ENCODE peak calls at places on chromosomes 13 and 19, in four cellular contexts. G is tibial nerve; E is CD4-positive, alpha-beta T cell; R is dorsolateral prefrontal cortex. N is an unnamed sample.

GRCh38 chr19:43305642-43306041 is 36.3 kb upstream of the PSG9 start:
- DNase-seq in E (no peak), G (no peak), R (no peak), N (no peak)

GRCh38 chr13:105914637-105915036 is 620.8 kb downstream of the EFNB2 start:
- DNase-seq in R (no peak), G (no peak), E (no peak), N (no peak)

GRCh38 chr13:77386880-77387606 is 60.1 kb upstream of the MYCBP2 start:
- DNase-seq in E (no peak), R (no peak), G (peak), N (no peak)

GRCh38 chr19:2923510-2923909 is 21.3 kb downstream of the ZNF77 start:
- DNase-seq in E (no peak), R (no peak), G (no peak), N (no peak)

GRCh38 chr13:46160065-46160464 is 21.9 kb downstream of the LCP1 start:
- DNase-seq in G (no peak), E (no peak), R (no peak), N (no peak)

GRCh38 chr19:35144600-35145436 is 1.8 kb downstream of the FXYD7 start:
- DNase-seq in R (no peak), E (peak), G (no peak), N (peak)

GRCh38 chr19:54905908-54906511 is at the start of gene NCR1:
- DNase-seq in E (no peak), R (no peak), G (no peak), N (no peak)

GRCh38 chr13:99656843-99657506 is 155.7 kb downstream of the TM9SF2 start:
- DNase-seq in E (no peak), R (no peak), G (no peak), N (no peak)

GRCh38 chr19:2949939-2950285 is 5.1 kb upstream of the ZNF77 start:
- DNase-seq in R (no peak), E (no peak), G (peak), N (no peak)

GRCh38 chr19:3723883-3724282 is 15.7 kb downstream of the TJP3 start:
- DNase-seq in G (no peak), E (no peak), R (no peak), N (no peak)

GRCh38 chr13:62113145-62113544 is 697.5 kb upstream of the PCDH20 start:
- DNase-seq in E (no peak), R (no peak), G (no peak), N (no peak)

GRCh38 chr19:47456721-47457478 is 14.8 kb downstream of the SLC8A2 start:
- DNase-seq in R (no peak), G (no peak), E (no peak), N (no peak)

GRCh38 chr19:2546128-2547032 is 70.5 kb downstream of the GADD45B start:
- DNase-seq in E (no peak), G (peak), R (peak), N (peak)

GRCh38 chr13:42445354-42445753 is 128.6 kb upstream of the TNFSF11 start:
- DNase-seq in E (no peak), R (no peak), G (no peak), N (no peak)

GRCh38 chr19:8478605-8479004 is 23.8 kb downstream of the PRAM1 start:
- DNase-seq in R (no peak), G (no peak), E (no peak), N (no peak)

GRCh38 chr13:43783820-43784219 is 3.0 kb downstream of the ENOX1 start:
- DNase-seq in E (no peak), G (no peak), R (no peak), N (no peak)

GRCh38 chr19:57436392-57436791 is 1.3 kb downstream of the ZNF749 start:
- DNase-seq in E (no peak), G (no peak), R (no peak), N (no peak)

GRCh38 chr19:35784401-35785086 is 9.2 kb downstream of the ARHGAP33 start:
- DNase-seq in E (no peak), G (no peak), R (no peak), N (no peak)

GRCh38 chr19:11964496-11964857 is 363 bp upstream of the ZNF763 start:
- DNase-seq in G (no peak), E (no peak), R (no peak), N (no peak)

GRCh38 chr13:27339299-27339698 is 68.7 kb downstream of the RASL11A start:
- DNase-seq in R (no peak), G (peak), E (peak), N (no peak)

GRCh38 chr13:87331178-87331577 is 340.0 kb upstream of the SLITRK5 start:
- DNase-seq in E (no peak), G (no peak), R (no peak), N (no peak)

GRCh38 chr13:64591981-64592380 is 2638.2 kb downstream of the PCDH9 start:
- DNase-seq in R (no peak), G (no peak), E (no peak), N (no peak)

GRCh38 chr19:52140077-52140710 is 456 bp upstream of the ZNF616 start:
- DNase-seq in G (peak), E (no peak), R (no peak), N (no peak)
- H3K27ac ChIP-seq in G (peak), E (peak), R (peak), N (peak)

DNA sequence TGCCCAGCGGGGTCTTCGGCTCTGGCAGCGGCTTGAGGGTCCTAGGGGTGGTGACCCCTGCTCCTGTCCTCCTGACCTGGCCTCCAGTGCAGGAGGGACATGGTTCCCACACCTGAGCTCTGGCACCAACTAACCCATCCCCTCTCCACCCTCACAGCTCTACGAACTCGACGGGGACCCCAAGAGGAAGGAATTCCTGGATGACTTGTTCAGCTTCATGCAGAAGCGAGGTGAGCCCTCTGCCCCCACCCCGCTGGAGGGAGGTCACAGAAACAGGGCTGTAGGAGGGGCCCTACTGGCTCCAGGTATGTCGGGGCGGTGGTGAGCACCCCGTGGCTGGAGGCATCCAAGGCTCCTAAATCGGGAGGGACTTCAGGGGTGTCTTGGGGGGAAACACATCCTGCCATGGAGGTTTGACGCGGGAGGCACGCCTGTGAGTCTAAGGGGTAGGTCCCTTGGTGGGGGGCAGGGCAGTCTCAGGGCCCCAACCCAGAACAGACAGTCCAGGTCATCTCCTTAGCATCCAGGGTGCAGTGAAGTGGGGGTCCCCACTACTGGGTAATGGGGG is 24.1 kb upstream of the WDR18 start:
- DNase-seq in E (no peak), R (no peak), G (no peak), N (no peak)
- H3K27ac ChIP-seq in E (no peak), R (no peak), G (no peak), N (no peak)

GRCh38 chr19:41009700-41010235 is 18.7 kb downstream of the CYP2B6 start:
- DNase-seq in G (no peak), E (no peak), R (no peak), N (no peak)
- H3K27ac ChIP-seq in G (no peak), E (no peak), R (no peak), N (no peak)

GRCh38 chr19:18503971-18504885 is 17.6 kb downstream of the ELL start:
- DNase-seq in G (no peak), E (no peak), R (no peak), N (no peak)
- H3K27ac ChIP-seq in G (peak), E (no peak), R (peak), N (peak)

DNA sequence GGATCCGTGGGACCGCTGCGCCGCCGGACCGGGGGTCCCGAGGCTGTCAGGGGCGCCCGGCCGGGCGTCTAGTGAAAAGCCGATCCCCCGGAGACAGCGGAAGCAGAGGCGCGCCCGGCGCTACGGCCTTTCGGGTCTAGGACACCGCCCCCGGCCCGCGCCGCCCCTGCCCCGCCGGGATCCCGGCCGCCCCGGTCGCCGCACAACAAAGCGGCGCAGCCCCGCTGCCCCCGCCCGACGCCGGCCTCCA is 634 bp downstream of the LATS2 start:
- DNase-seq in R (no peak), G (no peak), E (no peak), N (no peak)
- H3K27ac ChIP-seq in R (peak), G (peak), E (no peak), N (peak)

GRCh38 chr19:16463341-16463990 is 8.3 kb downstream of the EPS15L1 start:
- DNase-seq in G (no peak), R (no peak), E (no peak), N (no peak)
- H3K27ac ChIP-seq in G (no peak), R (peak), E (no peak), N (peak)

DNA sequence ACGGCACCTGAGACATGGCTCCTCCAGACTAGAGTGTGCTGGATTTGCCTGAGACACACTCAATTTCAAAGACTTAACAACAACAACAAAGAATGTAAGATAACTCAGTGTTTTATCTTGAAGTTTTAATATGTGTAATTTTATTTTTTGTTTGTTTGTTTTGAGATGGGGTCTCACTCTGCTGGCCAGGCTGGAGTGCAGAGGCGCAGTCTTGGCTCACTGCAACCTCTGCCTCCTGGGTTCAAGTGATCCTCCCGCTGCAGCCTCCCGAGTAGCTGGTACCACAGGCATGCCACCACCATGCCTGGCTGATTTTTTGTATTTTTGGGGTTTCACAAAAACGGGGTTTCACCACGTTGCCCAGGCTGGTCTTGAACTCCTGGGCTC is 131.4 kb upstream of the RNF113B start:
- DNase-seq in G (no peak), R (no peak), E (no peak), N (no peak)
- H3K27ac ChIP-seq in G (no peak), R (peak), E (no peak), N (no peak)

GRCh38 chr13:51435002-51435578 is 17.7 kb downstream of the INTS6 start:
- DNase-seq in E (no peak), G (no peak), R (no peak), N (no peak)

GRCh38 chr13:51432576-51432975 is 20.3 kb downstream of the INTS6 start:
- DNase-seq in G (no peak), E (no peak), R (no peak), N (no peak)

DNA sequence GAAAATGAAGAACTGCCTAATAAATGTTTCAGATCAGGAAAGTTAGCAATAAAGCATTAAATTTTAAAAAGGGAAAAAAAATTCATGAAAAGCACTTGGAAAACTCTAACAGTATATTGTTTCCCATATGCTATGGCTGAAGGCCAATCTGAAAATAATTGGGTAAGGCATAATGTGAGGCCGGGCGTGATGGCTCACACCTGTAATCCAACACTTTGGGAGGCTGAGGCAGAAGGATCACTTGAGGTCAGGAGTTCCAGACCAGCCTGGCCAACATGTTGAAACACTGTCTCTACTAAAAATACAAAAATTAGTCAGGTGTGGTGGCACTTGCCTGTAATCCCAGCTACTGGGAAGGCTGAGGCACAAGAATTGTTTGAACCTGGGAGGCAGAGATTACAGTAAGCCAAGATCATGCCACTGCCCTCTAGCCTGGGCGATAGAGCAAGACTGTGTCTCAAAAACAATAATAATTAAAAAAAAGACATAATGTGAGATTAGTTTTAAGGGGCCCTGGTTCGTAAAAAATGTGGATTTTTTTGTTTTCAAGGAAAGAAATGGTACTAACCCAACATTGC is 15.2 kb downstream of the INTS6 start:
- DNase-seq in R (no peak), E (no peak), G (no peak), N (no peak)
- H3K27ac ChIP-seq in R (no peak), E (no peak), G (no peak), N (no peak)

N was measured in caudate nucleus.